ENCODE peak calls at places on chromosomes 12 and 14, in five cellular contexts. Z is prostate gland, K is H54, N is body of pancreas, O is amniotic stem cell. E is an unnamed sample.

GRCh38 chr12:94769040-94769420 is 118.7 kb upstream of the TMCC3 start:
- DNase-seq in N (no peak), Z (no peak), O (no peak), K (no peak), E (peak; percentile 52)

GRCh38 chr12:130013771-130014484 is 110.1 kb upstream of the TMEM132D start:
- DNase-seq in O (peak; percentile 60), Z (peak; percentile 34), N (peak; percentile 60), K (peak; percentile 31), E (peak; percentile 45)

GRCh38 chr12:124371366-124371765 is 76.5 kb downstream of the RFLNA start:
- DNase-seq in Z (no peak), N (no peak), K (no peak), O (no peak), E (no peak)

GRCh38 chr14:104243200-104243599 is 104.8 kb downstream of the KIF26A start:
- DNase-seq in O (no peak), K (no peak), Z (no peak), N (no peak), E (no peak)

GRCh38 chr12:116267948-116268347 is 9.5 kb downstream of the MED13L start:
- DNase-seq in Z (no peak), N (no peak), K (no peak), O (no peak), E (no peak)

GRCh38 chr14:89507926-89508460 is 91.0 kb upstream of the FOXN3 start:
- DNase-seq in K (peak; percentile 15), N (no peak), Z (no peak), O (no peak), E (no peak)

GRCh38 chr14:51094282-51094821 is 553 bp downstream of the TRIM9 start:
- DNase-seq in Z (no peak), N (no peak), K (no peak), O (no peak), E (peak; percentile 18)

GRCh38 chr12:98332626-98333025 is 182.8 kb upstream of the TMPO start:
- DNase-seq in Z (no peak), N (no peak), O (no peak), K (no peak), E (no peak)

GRCh38 chr14:92846162-92846897 is 52.2 kb downstream of the GOLGA5 start:
- DNase-seq in N (no peak), K (peak; percentile 35), Z (no peak), O (peak; percentile 17), E (no peak)

GRCh38 chr12:30624009-30624408 is 71.7 kb downstream of the IPO8 start:
- DNase-seq in N (no peak), Z (no peak), K (no peak), O (no peak), E (no peak)

GRCh38 chr12:12327802-12328201 is 22.2 kb downstream of the MANSC1 start:
- DNase-seq in N (no peak), Z (peak; percentile 35), O (peak; percentile 52), K (peak; percentile 33), E (no peak)

GRCh38 chr14:92632546-92633273 is 115.7 kb downstream of the LGMN start:
- DNase-seq in Z (no peak), K (no peak), N (no peak), O (no peak), E (no peak)

GRCh38 chr14:33307691-33308369 is 369.2 kb downstream of the NPAS3 start:
- DNase-seq in K (peak; percentile 32), N (peak; percentile 28), O (peak; percentile 6), Z (no peak), E (no peak)

GRCh38 chr12:88153959-88154358 is 11.9 kb downstream of the TMTC3 start:
- DNase-seq in K (no peak), N (no peak), Z (no peak), O (peak; percentile 36), E (no peak)

GRCh38 chr12:1608783-1609119 is 14.4 kb upstream of the FBXL14 start:
- DNase-seq in Z (peak; percentile 40), N (no peak), O (no peak), K (no peak), E (no peak)

GRCh38 chr12:69688496-69689427 is 10.3 kb downstream of the BEST3 start:
- DNase-seq in O (peak; percentile 82), K (peak; percentile 74), Z (peak; percentile 60), N (no peak), E (peak; percentile 29)

GRCh38 chr14:93155667-93156066 is 29.0 kb downstream of the MOAP1 start:
- DNase-seq in K (no peak), N (no peak), Z (no peak), O (no peak), E (no peak)

GRCh38 chr14:72924332-72924731 is 1.9 kb upstream of the DCAF4 start:
- DNase-seq in N (peak; percentile 49), K (no peak), O (no peak), Z (no peak), E (no peak)

GRCh38 chr14:75147423-75148071 is 20.7 kb upstream of the NEK9 start:
- DNase-seq in K (no peak), O (no peak), N (peak; percentile 67), Z (peak; percentile 67), E (peak; percentile 40)